ENCODE peak calls at places on chromosome 2, in ten cellular contexts. R is CD8-positive, alpha-beta memory T cell; N is thoracic aorta; Y is neuronal stem cell; H is colonic mucosa; D is fibroblast of lung; J is uterus; M is mesenchymal stem cell; I is CD4-positive, alpha-beta T cell; F is adrenal gland. E is an unnamed sample.
A peak's percentile ranks its signal among the peaks of the same experiment; 100 is the strongest.

GRCh38 chr2:151728736-151729415 is 5.4 kb downstream of the NEB start:
- DNase-seq in R (no peak), N (no peak), Y (no peak), H (no peak), D (no peak), J (no peak), M (no peak), I (no peak), F (no peak), E (no peak)

GRCh38 chr2:178237488-178238143 is 43.3 kb downstream of the OSBPL6 start:
- DNase-seq in R (no peak), N (no peak), Y (no peak), H (no peak), D (peak; percentile 65), J (no peak), M (no peak), I (no peak), F (no peak), E (no peak)

GRCh38 chr2:240305369-240305962 is 130.0 kb upstream of the GPC1 start:
- DNase-seq in R (no peak), N (no peak), Y (no peak), H (no peak), D (no peak), J (no peak), M (no peak), I (no peak), F (peak; percentile 16), E (no peak)

GRCh38 chr2:72999729-73000725 is 71.5 kb downstream of the SFXN5 start:
- DNase-seq in R (no peak), N (no peak), Y (no peak), H (no peak), D (peak; percentile 81), J (peak; percentile 8), M (no peak), I (no peak), F (no peak), E (no peak)

GRCh38 chr2:202269585-202269984 is 4.0 kb downstream of the NOP58 start:
- DNase-seq in R (no peak), N (no peak), Y (no peak), H (no peak), D (no peak), J (no peak), M (no peak), I (no peak), F (no peak), E (no peak)

GRCh38 chr2:238069021-238069709 is 8.4 kb downstream of the SCLY start:
- DNase-seq in R (no peak), N (no peak), Y (no peak), H (no peak), D (no peak), J (no peak), M (no peak), I (no peak), F (no peak), E (no peak)

GRCh38 chr2:189466046-189466445 is 24.8 kb downstream of the WDR75 start:
- DNase-seq in R (no peak), N (no peak), Y (no peak), H (no peak), D (no peak), J (no peak), M (no peak), I (no peak), F (no peak), E (no peak)

GRCh38 chr2:44708646-44709000 is 232.9 kb upstream of the SIX3 start:
- DNase-seq in R (no peak), N (no peak), Y (no peak), H (no peak), D (no peak), J (no peak), M (no peak), I (no peak), F (no peak), E (no peak)

GRCh38 chr2:195533771-195534642 is 123.0 kb upstream of the SLC39A10 start:
- DNase-seq in R (peak; percentile 28), N (peak; percentile 80), Y (no peak), H (no peak), D (peak; percentile 96), J (no peak), M (peak; percentile 79), I (peak; percentile 64), F (peak; percentile 89), E (peak; percentile 29)

DNA sequence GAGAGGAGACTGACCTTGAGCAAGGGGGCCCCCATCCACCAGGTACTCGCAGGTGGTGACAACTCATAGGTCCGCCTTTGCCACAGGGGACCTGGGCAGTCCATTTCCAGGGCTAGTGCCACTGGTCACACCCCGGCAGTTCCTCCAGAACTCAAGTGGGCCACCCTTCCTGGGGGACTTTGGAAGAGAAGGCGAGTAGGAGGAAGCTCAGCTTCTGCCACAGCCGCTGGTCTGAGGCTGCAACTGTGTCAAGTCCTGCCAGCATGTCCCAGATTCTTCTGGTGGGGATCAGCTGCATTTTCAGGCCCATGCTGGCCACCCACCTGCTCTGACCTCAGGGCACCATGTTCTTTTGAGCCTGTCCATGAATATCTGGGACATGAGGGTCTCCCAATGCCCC is 423.9 kb upstream of the MYT1L start:
- DNase-seq in R (no peak), N (no peak), Y (no peak), H (no peak), D (no peak), J (no peak), M (no peak), I (no peak), F (no peak), E (no peak)
- H3K9me3 ChIP-seq in R (no peaks in the 10 kb centered on the region), N (no peaks in the 10 kb centered on the region), Y (no peaks in the 10 kb centered on the region), H (no peaks in the 10 kb centered on the region), D (no peaks in the 10 kb centered on the region), J (no peaks in the 10 kb centered on the region), M (peaks cover 10% of the 10 kb centered on the region), I (peaks cover 12% of the 10 kb centered on the region), F (no peaks in the 10 kb centered on the region), E (peaks cover 9% of the 10 kb centered on the region)

GRCh38 chr2:176067587-176068002 is 16.2 kb downstream of the EVX2 start:
- DNase-seq in R (no peak), N (no peak), Y (no peak), H (no peak), D (no peak), J (no peak), M (no peak), I (no peak), F (no peak), E (no peak)

GRCh38 chr2:176063958-176064357 is 19.8 kb downstream of the EVX2 start:
- DNase-seq in R (no peak), N (no peak), Y (no peak), H (no peak), D (no peak), J (no peak), M (no peak), I (no peak), F (no peak), E (no peak)

GRCh38 chr2:176071330-176072291 is 12.2 kb downstream of the EVX2 start:
- DNase-seq in R (no peak), N (no peak), Y (no peak), H (no peak), D (no peak), J (no peak), M (no peak), I (no peak), F (no peak), E (no peak)

GRCh38 chr2:176068037-176068832 is 15.5 kb downstream of the EVX2 start:
- DNase-seq in R (no peak), N (no peak), Y (no peak), H (no peak), D (no peak), J (no peak), M (no peak), I (no peak), F (no peak), E (no peak)

DNA sequence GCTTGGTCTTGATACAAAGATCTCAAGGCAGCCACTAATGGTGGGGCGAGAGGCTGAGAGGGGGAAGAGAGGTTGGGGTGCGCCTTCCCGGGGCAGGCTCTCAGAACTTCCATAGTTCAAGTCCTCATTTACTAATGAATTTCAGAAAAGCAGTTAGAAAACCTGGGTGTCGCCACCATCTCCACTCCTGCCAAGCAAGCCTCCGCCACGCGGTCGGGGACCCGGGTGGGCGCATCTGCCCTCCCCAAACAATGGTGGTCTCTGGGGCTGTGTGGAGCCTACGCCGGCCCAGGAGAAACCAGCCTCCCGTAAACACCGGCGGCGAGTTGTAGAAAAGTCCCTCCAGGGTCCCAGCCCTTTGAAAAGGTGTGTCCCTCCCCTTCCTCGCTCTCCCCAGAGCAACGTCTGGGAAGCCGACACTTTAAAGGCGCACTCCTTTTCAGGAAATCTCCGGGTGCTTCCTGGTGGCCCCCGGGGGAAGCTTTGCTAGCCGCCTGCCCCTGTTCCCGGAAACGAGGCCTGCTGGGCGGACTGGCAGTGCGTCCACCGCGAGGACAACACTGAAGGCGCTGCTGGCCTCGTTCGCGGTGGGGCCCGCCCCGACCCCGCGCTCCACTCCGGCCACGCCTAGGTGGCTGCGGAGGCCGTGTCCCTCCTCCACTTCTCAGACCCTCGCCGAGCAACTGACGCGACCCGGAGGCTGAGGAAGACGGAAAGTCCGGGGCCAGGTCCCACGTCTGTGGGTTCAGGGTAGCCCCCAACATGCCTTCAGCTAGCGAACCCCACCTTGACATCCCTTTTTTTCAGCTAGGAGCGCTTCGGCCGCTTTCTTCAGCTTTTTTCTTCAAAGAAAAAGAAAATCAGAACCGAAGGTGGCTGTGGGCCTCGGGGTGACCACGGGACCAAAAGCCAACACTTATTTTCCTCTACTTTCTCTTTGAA is 16.8 kb downstream of the EVX2 start:
- DNase-seq in R (no peak), N (no peak), Y (no peak), H (no peak), D (no peak), J (no peak), M (no peak), I (no peak), F (no peak), E (no peak)
- H3K27me3 ChIP-seq in R (peaks cover 39% of the 10 kb centered on the region), N (peaks cover 20% of the 10 kb centered on the region), Y (peaks cover 16% of the 10 kb centered on the region), H (peaks cover 46% of the 10 kb centered on the region), D (peaks cover 20% of the 10 kb centered on the region), J (peaks cover 77% of the 10 kb centered on the region), M (peaks cover 77% of the 10 kb centered on the region), I (peaks cover 82% of the 10 kb centered on the region), F (peaks cover 86% of the 10 kb centered on the region), E (peaks cover 99% of the 10 kb centered on the region)

DNA sequence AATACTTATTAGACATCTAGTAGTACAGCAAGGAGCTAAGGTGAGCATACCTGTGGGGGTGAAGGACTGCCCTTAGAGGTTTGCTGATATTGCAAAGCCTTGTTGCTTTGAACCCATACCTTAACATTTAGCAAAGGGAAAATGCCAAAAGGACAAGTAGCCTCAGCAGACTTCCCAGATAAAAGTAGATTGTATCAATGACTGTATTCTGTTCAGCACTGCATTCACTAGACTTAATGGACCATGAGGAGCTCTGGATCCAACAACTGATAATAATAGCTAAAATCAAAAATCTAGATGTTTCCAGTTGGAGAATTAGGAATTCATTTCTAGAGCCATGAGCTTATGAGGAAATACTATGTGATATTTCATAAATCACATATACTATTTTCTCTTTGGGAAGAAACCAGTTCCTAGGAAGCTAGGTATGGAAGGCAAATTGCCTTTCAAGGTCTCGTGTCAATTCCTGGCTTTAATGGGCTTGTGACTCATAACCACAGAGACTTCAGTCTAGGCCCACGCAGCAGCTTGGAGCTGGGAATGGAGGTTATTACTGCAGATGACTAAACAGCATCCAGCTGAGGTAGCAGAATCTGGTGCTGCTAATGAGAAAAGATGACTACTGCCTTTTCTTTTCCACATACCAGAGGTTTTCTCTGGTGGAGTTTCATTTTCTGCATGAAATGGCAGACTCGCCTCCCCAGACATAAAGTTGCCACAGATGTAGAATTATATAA is 191.2 kb upstream of the NABP1 start:
- DNase-seq in R (no peak), N (no peak), Y (no peak), H (peak; percentile 29), D (peak; percentile 100), J (no peak), M (peak; percentile 99), I (no peak), F (no peak), E (no peak)
- H3K27ac ChIP-seq in R (no peak overlapping the region), N (no peak overlapping the region), Y (no peak overlapping the region), H (no peak overlapping the region), D (peak overlapping the region; percentile 53), J (no peak overlapping the region), M (peak overlapping the region; percentile 92), I (no peak overlapping the region), F (no peak overlapping the region), E (no peak overlapping the region)

GRCh38 chr2:105883911-105884694 is 139.4 kb downstream of the NCK2 start:
- DNase-seq in R (no peak), N (no peak), Y (no peak), H (no peak), D (no peak), J (no peak), M (no peak), I (no peak), F (no peak), E (no peak)
- H3K9me3 ChIP-seq in R (no peaks in the 10 kb centered on the region), N (peaks cover 4% of the 10 kb centered on the region), Y (peaks cover 62% of the 10 kb centered on the region), H (no peaks in the 10 kb centered on the region), D (no peaks in the 10 kb centered on the region), J (no peaks in the 10 kb centered on the region), M (peaks cover 15% of the 10 kb centered on the region), I (no peaks in the 10 kb centered on the region), F (no peaks in the 10 kb centered on the region), E (peaks cover 12% of the 10 kb centered on the region)

E was measured in left ventricle myocardium inferior.